ENCODE peak calls at places on chromosomes 7 and 10, in four cellular contexts. R, Y, P and L are unnamed samples.

GRCh38 chr7:111388912-111389311 is 173.4 kb downstream of the IMMP2L start:
- DNase-seq in R (no peak), Y (peak; percentile 9), P (no peak), L (no peak)

GRCh38 chr7:9557853-9558252 is 1124.4 kb downstream of the NXPH1 start:
- DNase-seq in P (no peak), Y (no peak), R (no peak), L (no peak)

GRCh38 chr7:134089446-134089845 is 37.7 kb upstream of the LRGUK start:
- DNase-seq in R (no peak), Y (no peak), P (no peak), L (no peak)

GRCh38 chr10:61456095-61456789 is 3.1 kb upstream of the TMEM26 start:
- DNase-seq in Y (no peak), P (no peak), R (no peak), L (no peak)

GRCh38 chr7:22127835-22128527 is 182.3 kb upstream of the CDCA7L start:
- DNase-seq in Y (no peak), P (no peak), R (no peak), L (no peak)

GRCh38 chr7:39271386-39271785 is 293.7 kb downstream of the POU6F2 start:
- DNase-seq in Y (no peak), P (peak; percentile 38), R (no peak), L (no peak)

GRCh38 chr7:99116151-99116550 is 27.8 kb downstream of the SMURF1 start:
- DNase-seq in R (no peak), Y (no peak), P (no peak), L (no peak)

GRCh38 chr10:64430690-64431323 is 909.6 kb downstream of the REEP3 start:
- DNase-seq in P (peak; percentile 8), R (peak; percentile 5), Y (no peak), L (no peak)

GRCh38 chr10:7423521-7423920 is 12.7 kb upstream of the SFMBT2 start:
- DNase-seq in R (no peak), P (no peak), Y (no peak), L (no peak)

GRCh38 chr7:112799473-112799872 is 9.3 kb upstream of the TMEM168 start:
- DNase-seq in R (no peak), P (no peak), Y (no peak), L (no peak)

GRCh38 chr7:22332481-22332880 is 24.5 kb downstream of the RAPGEF5 start:
- DNase-seq in P (no peak), R (no peak), Y (no peak), L (no peak)

GRCh38 chr10:55750458-55750857 is 610.6 kb downstream of the ZWINT start:
- DNase-seq in R (no peak), P (no peak), Y (no peak), L (no peak)

GRCh38 chr10:96614515-96614914 is 27.7 kb upstream of the TM9SF3 start:
- DNase-seq in P (no peak), Y (no peak), R (peak; percentile 24), L (peak; percentile 79)

GRCh38 chr7:115117748-115118147 is 195.9 kb downstream of the MDFIC start:
- DNase-seq in R (no peak), P (no peak), Y (no peak), L (no peak)

GRCh38 chr10:93383562-93383981 is 98.6 kb downstream of the MYOF start:
- DNase-seq in P (no peak), R (no peak), Y (no peak), L (no peak)

GRCh38 chr10:102633282-102633681 is 11.0 kb upstream of the TRIM8 start:
- DNase-seq in Y (no peak), R (no peak), P (no peak), L (no peak)

GRCh38 chr7:64625114-64626082 is 40.5 kb upstream of the ZNF107 start:
- DNase-seq in Y (no peak), P (peak; percentile 13), R (no peak), L (peak; percentile 53)

GRCh38 chr10:27558612-27559020 is 54.5 kb downstream of the RAB18 start:
- DNase-seq in R (peak; percentile 68), P (peak; percentile 40), Y (no peak), L (peak; percentile 32)

GRCh38 chr7:2266911-2267310 is 24.9 kb downstream of the NUDT1 start:
- DNase-seq in Y (no peak), P (no peak), R (no peak), L (no peak)

GRCh38 chr7:111051832-111052231 is 39.1 kb upstream of the LRRN3 start:
- DNase-seq in R (no peak), Y (no peak), P (no peak), L (no peak)

GRCh38 chr10:119313645-119314044 is 106.3 kb downstream of the GRK5 start:
- DNase-seq in P (no peak), Y (peak; percentile 78), R (no peak), L (no peak)

GRCh38 chr7:2231992-2232765 is 566 bp downstream of the MAD1L1 start:
- DNase-seq in Y (no peak), P (peak; percentile 39), R (peak; percentile 47), L (peak; percentile 44)

GRCh38 chr7:27051451-27051850 is 44.3 kb downstream of the HOXA1 start:
- DNase-seq in Y (no peak), P (no peak), R (no peak), L (no peak)

DNA sequence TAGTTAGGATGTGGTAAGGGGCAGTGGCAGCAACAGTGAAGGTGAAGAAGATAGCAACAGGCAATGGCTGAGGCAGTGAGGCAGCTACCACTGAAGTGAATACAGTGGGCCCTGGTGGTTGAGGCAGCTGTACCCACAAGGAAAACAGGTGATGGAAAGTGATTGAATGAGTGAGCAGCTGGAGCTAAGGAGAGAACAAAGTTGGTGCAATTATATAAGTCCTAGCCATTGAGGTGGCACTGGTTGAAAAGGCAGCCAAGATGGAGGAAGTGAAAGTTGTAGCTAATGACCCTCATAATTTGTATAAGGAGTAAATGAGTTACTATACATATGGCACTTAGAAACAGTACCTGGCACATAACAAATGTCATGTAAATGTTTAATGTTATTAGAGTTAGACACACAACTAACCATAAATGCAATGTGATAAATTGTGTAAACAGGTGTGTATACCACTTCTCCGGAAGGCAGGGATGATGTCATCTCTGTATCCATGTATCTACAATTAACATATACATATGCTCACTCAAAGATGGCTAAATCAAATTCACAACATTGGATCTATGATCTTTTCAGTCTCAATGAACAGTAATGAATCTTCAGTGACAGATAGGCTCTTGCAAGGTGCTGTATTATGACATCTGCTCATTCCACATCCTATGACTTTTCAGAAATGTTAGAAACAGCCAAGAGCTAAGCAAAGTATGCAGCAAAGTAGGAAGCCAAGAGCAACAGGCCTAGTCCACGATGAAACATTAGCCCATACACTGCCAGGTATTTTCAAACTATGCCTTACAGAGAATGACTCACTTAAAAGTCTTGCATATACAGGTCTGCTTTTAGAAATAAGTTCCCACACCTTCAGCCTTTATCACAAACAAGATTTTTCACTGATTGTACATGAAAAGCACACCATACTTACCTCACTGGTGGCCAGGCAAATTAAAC is 10.7 kb downstream of the XPNPEP1 start:
- DNase-seq in R (no peak), Y (peak; percentile 84), P (no peak), L (no peak)
- TF ChIP-seq FOXK2 in R (no peak), Y (no peak), P (no peak), L (no peak)

GRCh38 chr10:79430946-79431345 is 14.5 kb downstream of the ZCCHC24 start:
- DNase-seq in Y (no peak), P (no peak), R (no peak), L (no peak)

GRCh38 chr10:79430506-79430905 is 14.9 kb downstream of the ZCCHC24 start:
- DNase-seq in P (no peak), R (no peak), Y (no peak), L (no peak)

GRCh38 chr10:79433324-79434222 is 11.9 kb downstream of the ZCCHC24 start:
- DNase-seq in P (no peak), R (no peak), Y (no peak), L (no peak)

GRCh38 chr10:79431422-79431821 is 14.0 kb downstream of the ZCCHC24 start:
- DNase-seq in R (no peak), P (no peak), Y (no peak), L (no peak)

DNA sequence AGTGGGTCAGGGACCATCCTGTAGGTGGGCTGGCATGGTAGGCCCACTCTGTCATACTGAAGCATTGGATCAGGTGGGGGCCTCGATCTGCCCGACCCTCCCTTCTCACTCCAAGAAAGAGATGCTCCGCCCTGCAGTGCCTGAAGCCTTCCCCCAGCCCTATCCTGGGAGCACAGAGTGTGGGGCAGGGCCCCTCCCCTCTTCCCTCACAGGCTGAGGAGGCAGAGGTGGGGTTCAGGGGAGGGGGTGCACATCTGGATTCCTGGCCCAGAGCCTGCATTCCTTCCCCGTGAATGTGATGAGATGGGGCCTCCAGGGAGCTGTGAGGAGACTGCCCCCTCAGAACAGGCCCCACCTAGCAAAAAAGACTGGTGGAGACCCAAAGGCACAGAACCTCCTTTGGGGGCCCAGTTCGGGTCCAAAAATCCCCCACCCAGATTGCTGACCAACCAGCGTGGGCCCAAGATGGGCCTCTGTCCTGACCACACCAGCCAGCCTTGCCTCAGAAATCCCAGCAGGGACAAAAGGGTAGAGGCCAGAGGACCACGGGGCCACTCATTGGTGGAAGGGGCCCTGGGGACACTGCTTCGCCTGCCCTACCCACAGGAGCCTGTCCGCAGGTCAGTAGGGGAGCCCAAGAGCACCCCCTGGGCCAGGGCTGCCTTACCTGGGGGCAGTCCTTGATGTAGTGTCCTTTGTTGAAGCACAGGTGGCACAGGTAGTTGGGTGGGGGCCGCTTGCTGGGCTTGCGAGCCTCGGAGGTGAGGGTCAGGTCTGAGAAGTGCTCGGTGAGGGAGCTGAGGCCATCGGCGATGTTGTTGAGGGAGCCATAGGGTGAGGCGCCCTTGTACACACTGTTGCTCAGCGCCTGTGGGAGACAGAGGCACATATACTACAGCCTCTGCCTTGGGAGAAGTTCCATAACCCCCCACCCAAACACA is 13.3 kb downstream of the ZCCHC24 start:
- DNase-seq in R (no peak), Y (no peak), P (no peak), L (no peak)
- TF ChIP-seq FOXK2 in R (no peak), Y (no peak), P (no peak), L (no peak)

DNA sequence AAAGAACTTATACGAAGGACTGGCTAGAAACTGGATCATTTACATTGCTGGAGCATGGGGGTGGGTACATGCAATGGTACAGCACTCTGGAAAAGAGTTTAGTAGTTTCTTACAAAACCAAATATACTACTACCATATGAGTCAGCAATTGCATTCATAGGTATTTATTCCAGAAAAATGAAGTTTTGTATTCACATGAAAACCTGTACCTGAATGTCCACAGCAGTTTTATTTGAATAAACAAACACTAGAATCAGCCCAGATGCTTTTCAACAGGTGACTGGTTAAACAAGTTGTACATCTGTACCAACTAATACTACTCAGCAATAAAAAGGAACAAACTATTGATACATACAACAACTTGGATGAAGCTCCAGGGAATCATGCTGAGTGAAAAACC is 3.4 kb downstream of the SCIN start:
- DNase-seq in R (no peak), Y (no peak), P (no peak), L (no peak)
- TF ChIP-seq FOXK2 in R (no peak), Y (no peak), P (no peak), L (no peak)

DNA sequence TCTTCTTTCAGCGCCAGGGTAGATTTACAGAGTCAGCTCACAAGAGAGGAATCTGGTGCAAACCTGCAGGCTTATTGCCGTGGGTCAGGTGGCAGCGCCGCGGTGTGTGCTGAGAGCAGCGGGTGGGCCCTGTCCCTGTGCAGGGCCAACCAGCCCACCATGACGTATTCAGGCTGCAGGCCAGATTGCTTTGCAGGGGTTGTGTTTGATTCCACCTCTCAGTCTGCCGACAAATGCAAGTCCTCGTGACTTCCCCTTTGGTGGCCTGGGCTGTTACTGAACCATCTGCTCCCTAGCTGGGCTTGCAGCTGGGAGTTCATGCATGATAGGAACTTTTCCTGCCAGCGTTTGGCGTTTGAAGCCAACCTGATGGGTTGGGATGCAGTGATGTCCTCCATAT is 66.7 kb upstream of the LEP start:
- DNase-seq in R (no peak), P (no peak), Y (no peak), L (no peak)
- TF ChIP-seq FOXK2 in R (no peak), P (no peak), Y (no peak), L (no peak)